ENCODE peak calls at places on chromosomes 7 and 10, in seven cellular contexts. One of them, this sample, is unnamed.

GRCh38 chr7:28041508-28042314 is 138.9 kb downstream of the JAZF1 start:
- DNase-seq in tibial artery: no peak
- DNase-seq in CD4-positive, alpha-beta T cell: no peak
- DNase-seq in breast epithelium: no peak
- DNase-seq in testis: no peak
- DNase-seq in fibroblast of pulmonary artery: peak
- DNase-seq in glutamatergic neuron: no peak
- DNase-seq in this sample: no peak

GRCh38 chr7:86558680-86559079 is 85.0 kb upstream of the GRM3 start:
- DNase-seq in CD4-positive, alpha-beta T cell: no peak
- DNase-seq in testis: no peak
- DNase-seq in breast epithelium: no peak
- DNase-seq in glutamatergic neuron: no peak
- DNase-seq in tibial artery: no peak
- DNase-seq in fibroblast of pulmonary artery: no peak
- DNase-seq in this sample: no peak

GRCh38 chr7:18900236-18900635 is 217.2 kb downstream of the TWIST1 start:
- DNase-seq in glutamatergic neuron: no peak
- DNase-seq in breast epithelium: no peak
- DNase-seq in CD4-positive, alpha-beta T cell: no peak
- DNase-seq in testis: no peak
- DNase-seq in tibial artery: no peak
- DNase-seq in fibroblast of pulmonary artery: no peak
- DNase-seq in this sample: no peak

GRCh38 chr10:14564268-14564744 is 210.4 kb downstream of the FAM107B start:
- DNase-seq in breast epithelium: no peak
- DNase-seq in fibroblast of pulmonary artery: no peak
- DNase-seq in glutamatergic neuron: no peak
- DNase-seq in testis: no peak
- DNase-seq in tibial artery: no peak
- DNase-seq in CD4-positive, alpha-beta T cell: no peak
- DNase-seq in this sample: no peak

GRCh38 chr10:75730847-75731246 is 299.4 kb downstream of the LRMDA start:
- DNase-seq in breast epithelium: no peak
- DNase-seq in fibroblast of pulmonary artery: no peak
- DNase-seq in tibial artery: no peak
- DNase-seq in glutamatergic neuron: no peak
- DNase-seq in testis: no peak
- DNase-seq in CD4-positive, alpha-beta T cell: no peak
- DNase-seq in this sample: no peak

GRCh38 chr7:33733865-33734650 is 171.3 kb upstream of the BMPER start:
- DNase-seq in CD4-positive, alpha-beta T cell: no peak
- DNase-seq in tibial artery: no peak
- DNase-seq in fibroblast of pulmonary artery: peak
- DNase-seq in breast epithelium: no peak
- DNase-seq in glutamatergic neuron: no peak
- DNase-seq in testis: no peak
- DNase-seq in this sample: no peak

GRCh38 chr7:47153076-47153475 is 428.8 kb downstream of the TNS3 start:
- DNase-seq in testis: peak
- DNase-seq in breast epithelium: no peak
- DNase-seq in tibial artery: no peak
- DNase-seq in fibroblast of pulmonary artery: peak
- DNase-seq in glutamatergic neuron: no peak
- DNase-seq in CD4-positive, alpha-beta T cell: no peak
- DNase-seq in this sample: no peak

GRCh38 chr7:103915958-103916357 is 73.5 kb downstream of the RELN start:
- DNase-seq in glutamatergic neuron: no peak
- DNase-seq in tibial artery: no peak
- DNase-seq in CD4-positive, alpha-beta T cell: no peak
- DNase-seq in testis: no peak
- DNase-seq in breast epithelium: no peak
- DNase-seq in fibroblast of pulmonary artery: peak
- DNase-seq in this sample: no peak

GRCh38 chr10:71761541-71762113 is 11.7 kb downstream of the VSIR start:
- DNase-seq in breast epithelium: no peak
- DNase-seq in tibial artery: no peak
- DNase-seq in fibroblast of pulmonary artery: no peak
- DNase-seq in glutamatergic neuron: no peak
- DNase-seq in testis: no peak
- DNase-seq in CD4-positive, alpha-beta T cell: no peak
- DNase-seq in this sample: no peak
- TF ChIP-seq CTCF in breast epithelium: no peak
- TF ChIP-seq CTCF in tibial artery: no peak
- TF ChIP-seq CTCF in fibroblast of pulmonary artery: no peak
- TF ChIP-seq CTCF in glutamatergic neuron: peak
- TF ChIP-seq CTCF in testis: no peak
- TF ChIP-seq CTCF in CD4-positive, alpha-beta T cell: no peak
- TF ChIP-seq CTCF in this sample: no peak

DNA sequence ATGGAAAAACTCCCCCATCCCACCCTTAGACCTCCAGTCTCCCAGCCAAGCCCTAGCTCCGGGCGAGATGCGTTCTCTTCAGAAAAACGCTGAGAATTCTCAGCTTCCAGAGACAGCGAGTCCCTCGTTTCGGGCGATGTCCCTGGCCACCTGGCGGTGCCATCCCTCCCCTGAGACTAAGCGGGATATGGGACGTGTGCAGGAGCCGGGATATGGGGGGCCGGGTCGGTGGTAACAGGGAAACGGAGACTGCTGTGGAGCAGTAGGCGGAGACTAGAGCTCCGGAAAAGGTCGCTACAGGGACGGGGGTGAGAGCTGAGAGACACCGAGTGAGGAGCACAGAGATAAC is 435 bp upstream of the STRIP2 start:
- DNase-seq in fibroblast of pulmonary artery: no peak
- DNase-seq in breast epithelium: peak
- DNase-seq in testis: no peak
- DNase-seq in glutamatergic neuron: no peak
- DNase-seq in CD4-positive, alpha-beta T cell: no peak
- DNase-seq in tibial artery: no peak
- DNase-seq in this sample: no peak
- TF ChIP-seq CTCF in fibroblast of pulmonary artery: peak
- TF ChIP-seq CTCF in breast epithelium: peak
- TF ChIP-seq CTCF in testis: no peak
- TF ChIP-seq CTCF in glutamatergic neuron: no peak
- TF ChIP-seq CTCF in CD4-positive, alpha-beta T cell: peak
- TF ChIP-seq CTCF in tibial artery: no peak
- TF ChIP-seq CTCF in this sample: no peak

GRCh38 chr7:148483941-148484340 is 106.6 kb upstream of the C7orf33 start:
- DNase-seq in glutamatergic neuron: no peak
- DNase-seq in CD4-positive, alpha-beta T cell: no peak
- DNase-seq in fibroblast of pulmonary artery: no peak
- DNase-seq in breast epithelium: no peak
- DNase-seq in testis: no peak
- DNase-seq in tibial artery: no peak
- DNase-seq in this sample: no peak

GRCh38 chr7:148486937-148487336 is 103.6 kb upstream of the C7orf33 start:
- DNase-seq in fibroblast of pulmonary artery: no peak
- DNase-seq in tibial artery: no peak
- DNase-seq in breast epithelium: no peak
- DNase-seq in CD4-positive, alpha-beta T cell: no peak
- DNase-seq in glutamatergic neuron: no peak
- DNase-seq in testis: peak
- DNase-seq in this sample: no peak

GRCh38 chr7:148483515-148483914 is 107.1 kb upstream of the C7orf33 start:
- DNase-seq in CD4-positive, alpha-beta T cell: no peak
- DNase-seq in breast epithelium: no peak
- DNase-seq in tibial artery: no peak
- DNase-seq in testis: peak
- DNase-seq in glutamatergic neuron: no peak
- DNase-seq in fibroblast of pulmonary artery: no peak
- DNase-seq in this sample: no peak

GRCh38 chr7:148484486-148484885 is 106.1 kb upstream of the C7orf33 start:
- DNase-seq in fibroblast of pulmonary artery: no peak
- DNase-seq in glutamatergic neuron: no peak
- DNase-seq in tibial artery: no peak
- DNase-seq in breast epithelium: no peak
- DNase-seq in testis: no peak
- DNase-seq in CD4-positive, alpha-beta T cell: no peak
- DNase-seq in this sample: no peak

DNA sequence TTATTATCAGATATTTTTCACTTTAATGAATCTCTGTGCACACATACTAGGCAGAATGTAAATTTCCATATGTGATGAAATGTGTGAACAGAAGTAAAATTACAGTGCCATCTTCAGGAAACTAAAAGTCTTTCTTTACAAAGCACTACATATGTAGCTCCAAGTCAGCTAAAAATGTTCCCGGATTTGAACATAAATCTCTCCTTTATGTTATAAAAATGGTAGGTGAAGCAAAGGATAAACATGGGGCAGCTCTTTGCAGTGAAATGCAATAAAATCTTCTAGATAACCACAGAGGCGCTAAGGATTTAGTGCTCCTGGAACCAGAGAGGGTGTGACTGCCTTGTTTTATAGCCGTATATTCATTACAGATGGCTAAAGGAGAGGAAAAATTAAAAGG is 104.9 kb upstream of the C7orf33 start:
- DNase-seq in CD4-positive, alpha-beta T cell: no peak
- DNase-seq in testis: no peak
- DNase-seq in breast epithelium: no peak
- DNase-seq in tibial artery: no peak
- DNase-seq in fibroblast of pulmonary artery: no peak
- DNase-seq in glutamatergic neuron: no peak
- DNase-seq in this sample: no peak
- TF ChIP-seq CTCF in CD4-positive, alpha-beta T cell: no peak
- TF ChIP-seq CTCF in testis: no peak
- TF ChIP-seq CTCF in breast epithelium: no peak
- TF ChIP-seq CTCF in tibial artery: no peak
- TF ChIP-seq CTCF in fibroblast of pulmonary artery: no peak
- TF ChIP-seq CTCF in glutamatergic neuron: no peak
- TF ChIP-seq CTCF in this sample: no peak

GRCh38 chr10:96089116-96089515 is 41.0 kb upstream of the ZNF518A start:
- DNase-seq in tibial artery: no peak
- DNase-seq in breast epithelium: no peak
- DNase-seq in glutamatergic neuron: no peak
- DNase-seq in CD4-positive, alpha-beta T cell: no peak
- DNase-seq in testis: no peak
- DNase-seq in fibroblast of pulmonary artery: no peak
- DNase-seq in this sample: no peak
- TF ChIP-seq CTCF in tibial artery: no peak
- TF ChIP-seq CTCF in breast epithelium: no peak
- TF ChIP-seq CTCF in glutamatergic neuron: no peak
- TF ChIP-seq CTCF in CD4-positive, alpha-beta T cell: no peak
- TF ChIP-seq CTCF in testis: no peak
- TF ChIP-seq CTCF in fibroblast of pulmonary artery: no peak
- TF ChIP-seq CTCF in this sample: no peak

GRCh38 chr7:80060218-80060806 is 74.3 kb upstream of the GNAI1 start:
- DNase-seq in tibial artery: no peak
- DNase-seq in fibroblast of pulmonary artery: peak
- DNase-seq in glutamatergic neuron: no peak
- DNase-seq in CD4-positive, alpha-beta T cell: no peak
- DNase-seq in testis: no peak
- DNase-seq in breast epithelium: no peak
- DNase-seq in this sample: no peak
- TF ChIP-seq CTCF in tibial artery: no peak
- TF ChIP-seq CTCF in fibroblast of pulmonary artery: peak
- TF ChIP-seq CTCF in glutamatergic neuron: peak
- TF ChIP-seq CTCF in CD4-positive, alpha-beta T cell: peak
- TF ChIP-seq CTCF in testis: no peak
- TF ChIP-seq CTCF in breast epithelium: peak
- TF ChIP-seq CTCF in this sample: no peak

GRCh38 chr7:64946772-64947171 is 43.7 kb downstream of the ZNF273 start:
- DNase-seq in testis: peak
- DNase-seq in fibroblast of pulmonary artery: peak
- DNase-seq in CD4-positive, alpha-beta T cell: no peak
- DNase-seq in tibial artery: no peak
- DNase-seq in breast epithelium: no peak
- DNase-seq in glutamatergic neuron: peak
- DNase-seq in this sample: no peak
- TF ChIP-seq CTCF in testis: no peak
- TF ChIP-seq CTCF in fibroblast of pulmonary artery: peak
- TF ChIP-seq CTCF in CD4-positive, alpha-beta T cell: no peak
- TF ChIP-seq CTCF in tibial artery: no peak
- TF ChIP-seq CTCF in breast epithelium: no peak
- TF ChIP-seq CTCF in glutamatergic neuron: peak
- TF ChIP-seq CTCF in this sample: no peak

GRCh38 chr10:35225204-35225603 is 98.6 kb downstream of the CREM start:
- DNase-seq in glutamatergic neuron: no peak
- DNase-seq in tibial artery: no peak
- DNase-seq in breast epithelium: no peak
- DNase-seq in CD4-positive, alpha-beta T cell: no peak
- DNase-seq in testis: no peak
- DNase-seq in fibroblast of pulmonary artery: peak
- DNase-seq in this sample: no peak

GRCh38 chr10:35219906-35220890 is 93.6 kb downstream of the CREM start:
- DNase-seq in tibial artery: no peak
- DNase-seq in breast epithelium: no peak
- DNase-seq in testis: no peak
- DNase-seq in CD4-positive, alpha-beta T cell: no peak
- DNase-seq in fibroblast of pulmonary artery: no peak
- DNase-seq in glutamatergic neuron: no peak
- DNase-seq in this sample: no peak

GRCh38 chr10:35224045-35224740 is 97.5 kb downstream of the CREM start:
- DNase-seq in testis: no peak
- DNase-seq in fibroblast of pulmonary artery: no peak
- DNase-seq in breast epithelium: no peak
- DNase-seq in CD4-positive, alpha-beta T cell: no peak
- DNase-seq in tibial artery: no peak
- DNase-seq in glutamatergic neuron: no peak
- DNase-seq in this sample: no peak

GRCh38 chr10:35226507-35226906 is 99.9 kb downstream of the CREM start:
- DNase-seq in breast epithelium: no peak
- DNase-seq in tibial artery: no peak
- DNase-seq in testis: no peak
- DNase-seq in fibroblast of pulmonary artery: no peak
- DNase-seq in glutamatergic neuron: no peak
- DNase-seq in CD4-positive, alpha-beta T cell: no peak
- DNase-seq in this sample: no peak

GRCh38 chr10:35223016-35223415 is 96.4 kb downstream of the CREM start:
- DNase-seq in tibial artery: no peak
- DNase-seq in glutamatergic neuron: no peak
- DNase-seq in CD4-positive, alpha-beta T cell: no peak
- DNase-seq in testis: no peak
- DNase-seq in fibroblast of pulmonary artery: no peak
- DNase-seq in breast epithelium: no peak
- DNase-seq in this sample: no peak
- TF ChIP-seq CTCF in tibial artery: no peak
- TF ChIP-seq CTCF in glutamatergic neuron: no peak
- TF ChIP-seq CTCF in CD4-positive, alpha-beta T cell: no peak
- TF ChIP-seq CTCF in testis: no peak
- TF ChIP-seq CTCF in fibroblast of pulmonary artery: no peak
- TF ChIP-seq CTCF in breast epithelium: no peak
- TF ChIP-seq CTCF in this sample: no peak

This sample was measured in activated B cell treated with CpG ODN at 0.5 μM for 24 hours.